ENCODE peak calls at places on chromosomes 3 and 15, in four cellular contexts. One of them, this sample, is unnamed.

GRCh38 chr3:56940331-56940730 is 120.1 kb upstream of the SPATA12 start:
- DNase-seq in GM12878: no peak
- DNase-seq in sigmoid colon: no peak
- DNase-seq in suprapubic skin: no peak
- DNase-seq in this sample: no peak

GRCh38 chr3:53346514-53346913 is 829 bp downstream of the DCP1A start:
- DNase-seq in suprapubic skin: no peak
- DNase-seq in GM12878: no peak
- DNase-seq in sigmoid colon: no peak
- DNase-seq in this sample: no peak

GRCh38 chr15:81315452-81316203 is 8.3 kb downstream of the STARD5 start:
- DNase-seq in GM12878: no peak
- DNase-seq in suprapubic skin: no peak
- DNase-seq in sigmoid colon: no peak
- DNase-seq in this sample: no peak

GRCh38 chr15:97473615-97474014 is 486.9 kb upstream of the ARRDC4 start:
- DNase-seq in sigmoid colon: no peak
- DNase-seq in suprapubic skin: no peak
- DNase-seq in GM12878: no peak
- DNase-seq in this sample: no peak

GRCh38 chr3:58008140-58009025 is at the start of gene FLNB:
- DNase-seq in sigmoid colon: peak; percentile 88
- DNase-seq in suprapubic skin: no peak
- DNase-seq in GM12878: no peak
- DNase-seq in this sample: no peak

GRCh38 chr3:98692787-98693473 is 70.2 kb upstream of the ST3GAL6 start:
- DNase-seq in GM12878: no peak
- DNase-seq in sigmoid colon: no peak
- DNase-seq in suprapubic skin: no peak
- DNase-seq in this sample: no peak

GRCh38 chr3:18740631-18741583 is 315.8 kb upstream of the SATB1 start:
- DNase-seq in sigmoid colon: no peak
- DNase-seq in GM12878: peak; percentile 61
- DNase-seq in suprapubic skin: no peak
- DNase-seq in this sample: peak; percentile 13

GRCh38 chr15:78996876-78997275 is 52.0 kb upstream of the CTSH start:
- DNase-seq in suprapubic skin: no peak
- DNase-seq in sigmoid colon: no peak
- DNase-seq in GM12878: no peak
- DNase-seq in this sample: no peak

GRCh38 chr3:30637310-30638227 is 31.2 kb downstream of the TGFBR2 start:
- DNase-seq in GM12878: no peak
- DNase-seq in sigmoid colon: no peak
- DNase-seq in suprapubic skin: no peak
- DNase-seq in this sample: no peak

GRCh38 chr3:76044601-76045600 is 259.6 kb upstream of the ZNF717 start:
- DNase-seq in suprapubic skin: no peak
- DNase-seq in sigmoid colon: no peak
- DNase-seq in GM12878: no peak
- DNase-seq in this sample: no peak

GRCh38 chr3:44992555-44993470 is 16.8 kb downstream of the EXOSC7 start:
- DNase-seq in GM12878: no peak
- DNase-seq in suprapubic skin: no peak
- DNase-seq in sigmoid colon: peak; percentile 49
- DNase-seq in this sample: no peak

GRCh38 chr3:57151021-57151449 is 14.1 kb downstream of the IL17RD start:
- DNase-seq in suprapubic skin: no peak
- DNase-seq in sigmoid colon: no peak
- DNase-seq in GM12878: no peak
- DNase-seq in this sample: no peak

GRCh38 chr3:39102504-39103323 is 4.7 kb downstream of the GORASP1 start:
- DNase-seq in sigmoid colon: no peak
- DNase-seq in suprapubic skin: no peak
- DNase-seq in GM12878: no peak
- DNase-seq in this sample: no peak

GRCh38 chr3:8840556-8840955 is 71.1 kb upstream of the OXTR start:
- DNase-seq in GM12878: no peak
- DNase-seq in suprapubic skin: no peak
- DNase-seq in sigmoid colon: no peak
- DNase-seq in this sample: no peak

GRCh38 chr15:53072077-53072476 is 281.9 kb upstream of the ONECUT1 start:
- DNase-seq in sigmoid colon: no peak
- DNase-seq in GM12878: no peak
- DNase-seq in suprapubic skin: no peak
- DNase-seq in this sample: no peak

GRCh38 chr15:48634934-48635333 is 10.6 kb downstream of the FBN1 start:
- DNase-seq in GM12878: no peak
- DNase-seq in suprapubic skin: no peak
- DNase-seq in sigmoid colon: no peak
- DNase-seq in this sample: no peak

GRCh38 chr3:11195201-11195600 is 40.9 kb downstream of the HRH1 start:
- DNase-seq in GM12878: no peak
- DNase-seq in suprapubic skin: no peak
- DNase-seq in sigmoid colon: no peak
- DNase-seq in this sample: no peak

GRCh38 chr3:23479026-23479425 is 275.9 kb downstream of the UBE2E2 start:
- DNase-seq in suprapubic skin: no peak
- DNase-seq in sigmoid colon: no peak
- DNase-seq in GM12878: no peak
- DNase-seq in this sample: no peak

GRCh38 chr15:90936823-90937222 is 1.7 kb downstream of the UNC45A start:
- DNase-seq in sigmoid colon: no peak
- DNase-seq in GM12878: no peak
- DNase-seq in suprapubic skin: no peak
- DNase-seq in this sample: no peak

GRCh38 chr3:80035021-80035420 is 267.2 kb upstream of the ROBO1 start:
- DNase-seq in sigmoid colon: no peak
- DNase-seq in suprapubic skin: no peak
- DNase-seq in GM12878: no peak
- DNase-seq in this sample: no peak

GRCh38 chr3:13501056-13501455 is 20.9 kb downstream of the HDAC11 start:
- DNase-seq in sigmoid colon: no peak
- DNase-seq in GM12878: no peak
- DNase-seq in suprapubic skin: no peak
- DNase-seq in this sample: no peak

GRCh38 chr3:124384527-124384926 is 345.7 kb upstream of the UMPS start:
- DNase-seq in suprapubic skin: no peak
- DNase-seq in GM12878: no peak
- DNase-seq in sigmoid colon: no peak
- DNase-seq in this sample: no peak

GRCh38 chr3:45113625-45114050 is 32.5 kb downstream of the CDCP1 start:
- DNase-seq in GM12878: no peak
- DNase-seq in suprapubic skin: no peak
- DNase-seq in sigmoid colon: no peak
- DNase-seq in this sample: no peak

GRCh38 chr3:9452417-9452816 is 55.0 kb downstream of the SETD5 start:
- DNase-seq in suprapubic skin: no peak
- DNase-seq in sigmoid colon: no peak
- DNase-seq in GM12878: no peak
- DNase-seq in this sample: no peak

GRCh38 chr3:179067839-179068238 is 3.8 kb downstream of the ZMAT3 start:
- DNase-seq in suprapubic skin: no peak
- DNase-seq in sigmoid colon: no peak
- DNase-seq in GM12878: no peak
- DNase-seq in this sample: no peak

GRCh38 chr3:172751188-172751571 is 654 bp downstream of the ECT2 start:
- DNase-seq in suprapubic skin: no peak
- DNase-seq in sigmoid colon: no peak
- DNase-seq in GM12878: no peak
- DNase-seq in this sample: no peak

GRCh38 chr15:74376825-74377581 is 9.6 kb upstream of the CYP11A1 start:
- DNase-seq in GM12878: no peak
- DNase-seq in sigmoid colon: peak; percentile 40
- DNase-seq in suprapubic skin: no peak
- DNase-seq in this sample: no peak

GRCh38 chr3:106829206-106829605 is 548.0 kb upstream of the CCDC54 start:
- DNase-seq in suprapubic skin: no peak
- DNase-seq in GM12878: no peak
- DNase-seq in sigmoid colon: no peak
- DNase-seq in this sample: no peak
- H3K4me3 ChIP-seq in suprapubic skin: no peak overlapping the region
- H3K4me3 ChIP-seq in GM12878: no peak overlapping the region
- H3K4me3 ChIP-seq in sigmoid colon: no peak overlapping the region
- H3K4me3 ChIP-seq in this sample: no peak overlapping the region

DNA sequence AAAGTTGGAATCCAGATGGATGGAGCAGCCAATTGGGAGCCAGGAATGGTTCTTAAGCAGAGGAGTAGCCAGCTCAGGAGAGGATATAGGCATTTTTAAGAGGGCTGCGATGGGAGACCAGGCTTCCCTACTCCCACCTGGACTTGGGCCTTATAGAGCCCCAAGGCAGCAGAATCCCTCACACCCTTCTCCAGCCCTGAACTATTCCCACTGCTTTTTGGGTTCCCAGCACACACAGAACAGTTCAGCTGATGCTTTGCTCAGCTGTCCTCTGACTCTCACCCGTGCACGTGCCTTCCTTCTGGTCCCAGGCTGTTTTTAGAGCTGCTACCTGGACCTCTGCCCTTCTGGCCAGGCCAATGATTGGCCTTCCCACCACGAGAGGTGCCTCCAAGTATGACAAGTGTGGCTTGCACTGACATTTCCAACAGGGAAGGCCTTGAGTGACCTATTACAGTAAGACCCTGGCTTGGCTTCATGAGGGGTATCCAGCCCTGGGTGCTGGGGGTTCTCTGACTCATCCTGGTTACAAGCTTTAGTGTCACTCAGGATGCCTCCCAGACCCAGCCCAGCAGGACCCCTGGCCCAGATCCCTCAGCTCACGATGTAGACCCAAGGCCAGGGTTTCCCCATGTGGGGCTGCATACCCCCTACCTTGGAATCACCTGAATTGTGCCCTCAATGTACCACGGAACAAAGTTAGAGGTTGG is 25.2 kb downstream of the NOX5 start:
- DNase-seq in suprapubic skin: no peak
- DNase-seq in sigmoid colon: no peak
- DNase-seq in GM12878: no peak
- DNase-seq in this sample: no peak
- TF ChIP-seq EP300 in suprapubic skin: no peak
- TF ChIP-seq EP300 in sigmoid colon: no peak
- TF ChIP-seq EP300 in GM12878: no peak
- TF ChIP-seq EP300 in this sample: no peak

GRCh38 chr3:188171682-188172467 is 17.9 kb downstream of the LPP start:
- DNase-seq in suprapubic skin: no peak
- DNase-seq in sigmoid colon: no peak
- DNase-seq in GM12878: no peak
- DNase-seq in this sample: no peak

GRCh38 chr3:188176476-188176875 is 22.5 kb downstream of the LPP start:
- DNase-seq in GM12878: no peak
- DNase-seq in suprapubic skin: no peak
- DNase-seq in sigmoid colon: no peak
- DNase-seq in this sample: no peak

GRCh38 chr3:188177721-188178120 is 23.8 kb downstream of the LPP start:
- DNase-seq in sigmoid colon: no peak
- DNase-seq in suprapubic skin: no peak
- DNase-seq in GM12878: no peak
- DNase-seq in this sample: no peak

GRCh38 chr3:188176884-188177283 is 22.9 kb downstream of the LPP start:
- DNase-seq in GM12878: no peak
- DNase-seq in suprapubic skin: no peak
- DNase-seq in sigmoid colon: no peak
- DNase-seq in this sample: no peak

GRCh38 chr3:188174309-188175044 is 20.5 kb downstream of the LPP start:
- DNase-seq in sigmoid colon: no peak
- DNase-seq in suprapubic skin: no peak
- DNase-seq in GM12878: no peak
- DNase-seq in this sample: no peak
- H3K4me1 ChIP-seq in sigmoid colon: peaks cover 97% of the 10 kb centered on the region
- H3K4me1 ChIP-seq in suprapubic skin: peaks cover 9% of the 10 kb centered on the region
- H3K4me1 ChIP-seq in GM12878: no peaks in the 10 kb centered on the region
- H3K4me1 ChIP-seq in this sample: peaks cover 4% of the 10 kb centered on the region

GRCh38 chr3:14539384-14540208 is 546 bp downstream of the GRIP2 start:
- DNase-seq in GM12878: no peak
- DNase-seq in sigmoid colon: peak; percentile 50
- DNase-seq in suprapubic skin: no peak
- DNase-seq in this sample: no peak

GRCh38 chr3:14541646-14542045 is 1.5 kb upstream of the GRIP2 start:
- DNase-seq in suprapubic skin: no peak
- DNase-seq in sigmoid colon: no peak
- DNase-seq in GM12878: no peak
- DNase-seq in this sample: no peak

GRCh38 chr3:14538451-14539088 is 1.6 kb downstream of the GRIP2 start:
- DNase-seq in sigmoid colon: peak; percentile 40
- DNase-seq in GM12878: no peak
- DNase-seq in suprapubic skin: no peak
- DNase-seq in this sample: no peak

GRCh38 chr3:14540821-14541385 is 761 bp upstream of the GRIP2 start:
- DNase-seq in sigmoid colon: no peak
- DNase-seq in GM12878: no peak
- DNase-seq in suprapubic skin: no peak
- DNase-seq in this sample: no peak

GRCh38 chr3:14540209-14540575 is at the start of gene GRIP2:
- DNase-seq in GM12878: no peak
- DNase-seq in suprapubic skin: no peak
- DNase-seq in sigmoid colon: no peak
- DNase-seq in this sample: no peak
- H3K4me3 ChIP-seq in GM12878: no peak within 1 kb of the TSS
- H3K4me3 ChIP-seq in suprapubic skin: no peak within 1 kb of the TSS
- H3K4me3 ChIP-seq in sigmoid colon: no peak within 1 kb of the TSS
- H3K4me3 ChIP-seq in this sample: no peak within 1 kb of the TSS

GRCh38 chr3:52277071-52277964 is 1.1 kb downstream of the WDR82 start:
- DNase-seq in suprapubic skin: no peak
- DNase-seq in GM12878: no peak
- DNase-seq in sigmoid colon: peak; percentile 90
- DNase-seq in this sample: peak; percentile 39

GRCh38 chr3:52277972-52278509 is 408 bp downstream of the WDR82 start:
- DNase-seq in GM12878: no peak
- DNase-seq in suprapubic skin: no peak
- DNase-seq in sigmoid colon: peak; percentile 83
- DNase-seq in this sample: no peak

GRCh38 chr3:52281980-52282801 is 3.7 kb upstream of the WDR82 start:
- DNase-seq in sigmoid colon: no peak
- DNase-seq in GM12878: no peak
- DNase-seq in suprapubic skin: no peak
- DNase-seq in this sample: no peak

GRCh38 chr3:52278510-52279069 is at the start of gene WDR82:
- DNase-seq in GM12878: peak; percentile 67
- DNase-seq in suprapubic skin: peak; percentile 98
- DNase-seq in sigmoid colon: peak; percentile 99
- DNase-seq in this sample: peak; percentile 94

GRCh38 chr3:52280046-52280445 is 1.6 kb upstream of the WDR82 start:
- DNase-seq in sigmoid colon: no peak
- DNase-seq in suprapubic skin: no peak
- DNase-seq in GM12878: no peak
- DNase-seq in this sample: no peak
- TF ChIP-seq EP300 in sigmoid colon: no peak
- TF ChIP-seq EP300 in suprapubic skin: no peak
- TF ChIP-seq EP300 in GM12878: no peak
- TF ChIP-seq EP300 in this sample: peak; percentile 52

GRCh38 chr3:64220161-64220560 is 5.1 kb downstream of the PRICKLE2 start:
- DNase-seq in sigmoid colon: no peak
- DNase-seq in GM12878: no peak
- DNase-seq in suprapubic skin: no peak
- DNase-seq in this sample: no peak
- H3K4me1 ChIP-seq in sigmoid colon: peaks cover 100% of the 10 kb centered on the region
- H3K4me1 ChIP-seq in GM12878: no peaks in the 10 kb centered on the region
- H3K4me1 ChIP-seq in suprapubic skin: peaks cover 63% of the 10 kb centered on the region
- H3K4me1 ChIP-seq in this sample: peaks cover 33% of the 10 kb centered on the region

GRCh38 chr3:100396967-100397366 is 3.9 kb downstream of the TOMM70 start:
- DNase-seq in sigmoid colon: no peak
- DNase-seq in suprapubic skin: no peak
- DNase-seq in GM12878: no peak
- DNase-seq in this sample: no peak
- H3K4me3 ChIP-seq in sigmoid colon: no peak overlapping the region
- H3K4me3 ChIP-seq in suprapubic skin: no peak overlapping the region
- H3K4me3 ChIP-seq in GM12878: peak overlapping the region; percentile 14
- H3K4me3 ChIP-seq in this sample: no peak overlapping the region